ENCODE peak calls at places on chromosomes 16 and 17, in five cellular contexts. One of them, this sample, is unnamed.

GRCh38 chr17:31095239-31096105 is 695 bp downstream of the NF1 start:
- DNase-seq in memory B cell: peak; percentile 22
- DNase-seq in activated CD8-positive, alpha-beta memory T cell treated with anti-CD3 and anti-CD28 coated beads for 4 hours: no peak
- DNase-seq in NCI-H446 treated with DMSO at 0.1 percent for 48 hours: no peak
- DNase-seq in head of caudate nucleus: peak; percentile 44
- DNase-seq in this sample: no peak

GRCh38 chr17:74296548-74296936 is 22.5 kb downstream of the DNAI2 start:
- DNase-seq in memory B cell: no peak
- DNase-seq in activated CD8-positive, alpha-beta memory T cell treated with anti-CD3 and anti-CD28 coated beads for 4 hours: no peak
- DNase-seq in NCI-H446 treated with DMSO at 0.1 percent for 48 hours: no peak
- DNase-seq in head of caudate nucleus: peak; percentile 78
- DNase-seq in this sample: peak; percentile 80

GRCh38 chr16:15792563-15792971 is 64.3 kb downstream of the MYH11 start:
- DNase-seq in memory B cell: no peak
- DNase-seq in activated CD8-positive, alpha-beta memory T cell treated with anti-CD3 and anti-CD28 coated beads for 4 hours: no peak
- DNase-seq in NCI-H446 treated with DMSO at 0.1 percent for 48 hours: no peak
- DNase-seq in head of caudate nucleus: no peak
- DNase-seq in this sample: no peak

GRCh38 chr17:65586899-65587298 is 25.5 kb upstream of the AXIN2 start:
- DNase-seq in memory B cell: no peak
- DNase-seq in activated CD8-positive, alpha-beta memory T cell treated with anti-CD3 and anti-CD28 coated beads for 4 hours: no peak
- DNase-seq in NCI-H446 treated with DMSO at 0.1 percent for 48 hours: no peak
- DNase-seq in head of caudate nucleus: no peak
- DNase-seq in this sample: no peak

GRCh38 chr16:72125635-72126428 is 32.2 kb downstream of the DHX38 start:
- DNase-seq in memory B cell: no peak
- DNase-seq in activated CD8-positive, alpha-beta memory T cell treated with anti-CD3 and anti-CD28 coated beads for 4 hours: no peak
- DNase-seq in NCI-H446 treated with DMSO at 0.1 percent for 48 hours: no peak
- DNase-seq in head of caudate nucleus: no peak
- DNase-seq in this sample: no peak

GRCh38 chr17:34613064-34614019 is 34.0 kb downstream of the TMEM132E start:
- DNase-seq in memory B cell: no peak
- DNase-seq in activated CD8-positive, alpha-beta memory T cell treated with anti-CD3 and anti-CD28 coated beads for 4 hours: no peak
- DNase-seq in NCI-H446 treated with DMSO at 0.1 percent for 48 hours: no peak
- DNase-seq in head of caudate nucleus: peak; percentile 70
- DNase-seq in this sample: peak; percentile 23

GRCh38 chr17:41048441-41048840 is 1.3 kb upstream of the KRTAP2-1 start:
- DNase-seq in memory B cell: no peak
- DNase-seq in activated CD8-positive, alpha-beta memory T cell treated with anti-CD3 and anti-CD28 coated beads for 4 hours: no peak
- DNase-seq in NCI-H446 treated with DMSO at 0.1 percent for 48 hours: no peak
- DNase-seq in head of caudate nucleus: no peak
- DNase-seq in this sample: no peak

GRCh38 chr17:72984145-72984924 is 108.2 kb downstream of the SLC39A11 start:
- DNase-seq in memory B cell: no peak
- DNase-seq in activated CD8-positive, alpha-beta memory T cell treated with anti-CD3 and anti-CD28 coated beads for 4 hours: no peak
- DNase-seq in NCI-H446 treated with DMSO at 0.1 percent for 48 hours: no peak
- DNase-seq in head of caudate nucleus: no peak
- DNase-seq in this sample: no peak

GRCh38 chr16:67613808-67614207 is 31.1 kb upstream of the CARMIL2 start:
- DNase-seq in memory B cell: no peak
- DNase-seq in activated CD8-positive, alpha-beta memory T cell treated with anti-CD3 and anti-CD28 coated beads for 4 hours: no peak
- DNase-seq in NCI-H446 treated with DMSO at 0.1 percent for 48 hours: no peak
- DNase-seq in head of caudate nucleus: no peak
- DNase-seq in this sample: no peak

GRCh38 chr16:13896543-13897182 is 23.3 kb upstream of the ERCC4 start:
- DNase-seq in memory B cell: no peak
- DNase-seq in activated CD8-positive, alpha-beta memory T cell treated with anti-CD3 and anti-CD28 coated beads for 4 hours: no peak
- DNase-seq in NCI-H446 treated with DMSO at 0.1 percent for 48 hours: no peak
- DNase-seq in head of caudate nucleus: no peak
- DNase-seq in this sample: no peak

GRCh38 chr16:86093801-86094750 is 195.1 kb downstream of the IRF8 start:
- DNase-seq in memory B cell: no peak
- DNase-seq in activated CD8-positive, alpha-beta memory T cell treated with anti-CD3 and anti-CD28 coated beads for 4 hours: no peak
- DNase-seq in NCI-H446 treated with DMSO at 0.1 percent for 48 hours: no peak
- DNase-seq in head of caudate nucleus: no peak
- DNase-seq in this sample: no peak

GRCh38 chr16:6957676-6958075 is 375.0 kb upstream of the RBFOX1 start:
- DNase-seq in memory B cell: no peak
- DNase-seq in activated CD8-positive, alpha-beta memory T cell treated with anti-CD3 and anti-CD28 coated beads for 4 hours: no peak
- DNase-seq in NCI-H446 treated with DMSO at 0.1 percent for 48 hours: no peak
- DNase-seq in head of caudate nucleus: no peak
- DNase-seq in this sample: no peak

GRCh38 chr17:76697702-76698465 is 12.9 kb downstream of the MXRA7 start:
- DNase-seq in memory B cell: no peak
- DNase-seq in activated CD8-positive, alpha-beta memory T cell treated with anti-CD3 and anti-CD28 coated beads for 4 hours: no peak
- DNase-seq in NCI-H446 treated with DMSO at 0.1 percent for 48 hours: no peak
- DNase-seq in head of caudate nucleus: no peak
- DNase-seq in this sample: no peak

GRCh38 chr16:14449790-14450463 is 180.1 kb downstream of the PARN start:
- DNase-seq in memory B cell: no peak
- DNase-seq in activated CD8-positive, alpha-beta memory T cell treated with anti-CD3 and anti-CD28 coated beads for 4 hours: no peak
- DNase-seq in NCI-H446 treated with DMSO at 0.1 percent for 48 hours: no peak
- DNase-seq in head of caudate nucleus: no peak
- DNase-seq in this sample: no peak

GRCh38 chr17:6706499-6706898 is 6.7 kb downstream of the SLC13A5 start:
- DNase-seq in memory B cell: no peak
- DNase-seq in activated CD8-positive, alpha-beta memory T cell treated with anti-CD3 and anti-CD28 coated beads for 4 hours: no peak
- DNase-seq in NCI-H446 treated with DMSO at 0.1 percent for 48 hours: no peak
- DNase-seq in head of caudate nucleus: no peak
- DNase-seq in this sample: no peak

GRCh38 chr17:73320601-73321264 is 8.9 kb upstream of the CDC42EP4 start:
- DNase-seq in memory B cell: no peak
- DNase-seq in activated CD8-positive, alpha-beta memory T cell treated with anti-CD3 and anti-CD28 coated beads for 4 hours: no peak
- DNase-seq in NCI-H446 treated with DMSO at 0.1 percent for 48 hours: no peak
- DNase-seq in head of caudate nucleus: no peak
- DNase-seq in this sample: no peak

GRCh38 chr17:49294126-49294525 is 63.5 kb upstream of the PHOSPHO1 start:
- DNase-seq in memory B cell: no peak
- DNase-seq in activated CD8-positive, alpha-beta memory T cell treated with anti-CD3 and anti-CD28 coated beads for 4 hours: no peak
- DNase-seq in NCI-H446 treated with DMSO at 0.1 percent for 48 hours: no peak
- DNase-seq in head of caudate nucleus: no peak
- DNase-seq in this sample: no peak